ENCODE peak calls at places on chromosomes 13 and 19, in five cellular contexts. I is neuronal stem cell, J is endodermal cell, F is heart right ventricle, W is ascending aorta. X is an unnamed sample.
A peak's percentile ranks its signal among the peaks of the same experiment; 100 is the strongest.

GRCh38 chr13:33050161-33050560 is 33.9 kb downstream of the KL start:
- DNase-seq in I (no peak), J (no peak), F (no peak), W (no peak), X (no peak)

GRCh38 chr13:20182231-20182846 is 10.4 kb downstream of the GJB2 start:
- DNase-seq in I (peak; percentile 74), J (peak; percentile 82), F (no peak), W (no peak), X (peak; percentile 69)

GRCh38 chr19:8307400-8307964 is 676 bp downstream of the CD320 start:
- DNase-seq in I (no peak), J (peak; percentile 68), F (no peak), W (no peak), X (no peak)

GRCh38 chr13:51684076-51684475 is 99.8 kb downstream of the WDFY2 start:
- DNase-seq in I (no peak), J (no peak), F (no peak), W (no peak), X (no peak)

GRCh38 chr19:27746691-27747380 is 1466.1 kb downstream of the UQCRFS1 start:
- DNase-seq in I (no peak), J (peak; percentile 87), F (peak; percentile 56), W (no peak), X (no peak)

GRCh38 chr19:9570255-9570654 is 14.0 kb downstream of the ZNF121 start:
- DNase-seq in I (no peak), J (no peak), F (no peak), W (no peak), X (no peak)

GRCh38 chr13:76656496-76656895 is 229.7 kb downstream of the KCTD12 start:
- DNase-seq in I (no peak), J (no peak), F (no peak), W (no peak), X (no peak)

GRCh38 chr19:8578642-8579265 is 1.5 kb upstream of the MYO1F start:
- DNase-seq in I (peak; percentile 76), J (peak; percentile 95), F (peak; percentile 77), W (peak; percentile 49), X (peak; percentile 87)

GRCh38 chr13:24709186-24709913 is 29.1 kb downstream of the ATP12A start:
- DNase-seq in I (no peak), J (no peak), F (no peak), W (peak; percentile 13), X (no peak)

GRCh38 chr13:43023244-43023931 is at the start of gene DNAJC15:
- DNase-seq in I (peak; percentile 33), J (peak; percentile 86), F (peak; percentile 86), W (peak; percentile 36), X (no peak)

GRCh38 chr19:38731654-38732301 is 12.5 kb downstream of the CAPN12 start:
- DNase-seq in I (no peak), J (peak; percentile 49), F (no peak), W (no peak), X (no peak)

GRCh38 chr13:44402902-44403719 is 29.5 kb downstream of the SERP2 start:
- DNase-seq in I (no peak), J (peak; percentile 69), F (no peak), W (no peak), X (no peak)

GRCh38 chr19:41321600-41322270 is 11.8 kb downstream of the CCDC97 start:
- DNase-seq in I (peak; percentile 51), J (peak; percentile 91), F (no peak), W (no peak), X (peak; percentile 25)

GRCh38 chr19:47475460-47475859 is 3.8 kb upstream of the SLC8A2 start:
- DNase-seq in I (no peak), J (no peak), F (no peak), W (no peak), X (no peak)

GRCh38 chr19:47471381-47471732 is 336 bp downstream of the SLC8A2 start:
- DNase-seq in I (no peak), J (no peak), F (no peak), W (no peak), X (no peak)

GRCh38 chr19:47470447-47471195 is 1.1 kb downstream of the SLC8A2 start:
- DNase-seq in I (no peak), J (no peak), F (no peak), W (no peak), X (no peak)

GRCh38 chr19:47471733-47472457 is at the start of gene SLC8A2:
- DNase-seq in I (peak; percentile 94), J (peak; percentile 97), F (peak; percentile 64), W (peak; percentile 43), X (peak; percentile 91)

GRCh38 chr19:47473336-47473735 is 1.6 kb upstream of the SLC8A2 start:
- DNase-seq in I (no peak), J (no peak), F (no peak), W (no peak), X (no peak)
- H3K27me3 ChIP-seq in I (peaks cover 3% of the 10 kb centered on the region), J (peaks cover 5% of the 10 kb centered on the region), F (peaks cover 41% of the 10 kb centered on the region), W (no peaks in the 10 kb centered on the region), X (peaks cover 32% of the 10 kb centered on the region)

GRCh38 chr19:18646535-18647370 is 9.9 kb downstream of the KLHL26 start:
- DNase-seq in I (no peak), J (no peak), F (no peak), W (no peak), X (no peak)
- H3K4me1 ChIP-seq in I (peaks cover 33% of the 10 kb centered on the region), J (peaks cover 23% of the 10 kb centered on the region), F (peaks cover 27% of the 10 kb centered on the region), W (peaks cover 18% of the 10 kb centered on the region), X (no peaks in the 10 kb centered on the region)

GRCh38 chr19:13882419-13882795 is 5.5 kb downstream of the NANOS3 start:
- DNase-seq in I (no peak), J (no peak), F (no peak), W (no peak), X (no peak)

GRCh38 chr19:13881692-13882418 is 4.9 kb downstream of the NANOS3 start:
- DNase-seq in I (no peak), J (no peak), F (peak; percentile 44), W (no peak), X (no peak)

GRCh38 chr19:13881231-13881691 is 4.3 kb downstream of the NANOS3 start:
- DNase-seq in I (no peak), J (peak; percentile 85), F (no peak), W (no peak), X (no peak)

GRCh38 chr19:13882841-13883240 is 5.9 kb downstream of the NANOS3 start:
- DNase-seq in I (no peak), J (no peak), F (no peak), W (no peak), X (no peak)

DNA sequence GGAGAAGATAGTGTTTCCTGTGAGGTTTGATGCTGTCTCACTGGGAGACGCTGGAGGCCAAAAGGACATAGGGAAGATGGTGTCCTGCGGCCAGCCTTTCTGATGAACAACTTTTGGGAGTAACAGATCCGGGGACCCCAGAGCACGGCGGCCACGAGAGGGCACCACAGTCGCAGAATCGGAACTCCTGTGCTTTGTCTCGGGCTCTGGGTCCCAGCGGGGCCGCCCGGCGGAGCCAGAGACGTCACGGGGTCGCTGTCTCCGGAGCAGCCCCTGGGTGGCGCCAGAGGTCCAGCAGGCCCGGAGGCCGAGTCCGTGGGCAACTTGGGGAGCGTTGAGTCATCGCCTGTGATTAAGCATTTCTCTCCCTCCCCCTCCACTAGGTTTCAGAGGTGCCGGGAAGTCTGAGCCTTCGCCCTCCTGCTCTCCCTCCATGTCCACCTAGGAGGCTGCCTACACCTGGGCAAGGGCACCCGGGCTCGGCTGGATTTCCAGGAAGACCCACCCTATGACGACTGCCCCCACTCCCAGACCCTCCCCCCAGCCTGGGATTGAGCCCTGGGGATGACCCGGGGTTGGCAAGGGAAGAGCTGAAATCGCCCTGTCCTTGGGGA is 3.2 kb downstream of the NANOS3 start:
- DNase-seq in I (peak; percentile 86), J (peak; percentile 99), F (peak; percentile 99), W (peak; percentile 92), X (peak; percentile 98)
- H3K4me3 ChIP-seq in I (no peak overlapping the region), J (no peak overlapping the region), F (peak overlapping the region; percentile 22), W (peak overlapping the region; percentile 53), X (peak overlapping the region; percentile 11)

GRCh38 chr19:16773939-16774338 is 54.3 kb downstream of the NWD1 start:
- DNase-seq in I (no peak), J (no peak), F (no peak), W (no peak), X (no peak)
- H3K27me3 ChIP-seq in I (no peaks in the 10 kb centered on the region), J (no peaks in the 10 kb centered on the region), F (no peaks in the 10 kb centered on the region), W (no peaks in the 10 kb centered on the region), X (no peaks in the 10 kb centered on the region)

GRCh38 chr19:2277138-2277537 is 4.8 kb downstream of the PEAK3 start:
- DNase-seq in I (no peak), J (no peak), F (no peak), W (no peak), X (no peak)
- H3K4me1 ChIP-seq in I (peaks cover 8% of the 10 kb centered on the region), J (peaks cover 3% of the 10 kb centered on the region), F (peaks cover 43% of the 10 kb centered on the region), W (peaks cover 15% of the 10 kb centered on the region), X (peaks cover 11% of the 10 kb centered on the region)

DNA sequence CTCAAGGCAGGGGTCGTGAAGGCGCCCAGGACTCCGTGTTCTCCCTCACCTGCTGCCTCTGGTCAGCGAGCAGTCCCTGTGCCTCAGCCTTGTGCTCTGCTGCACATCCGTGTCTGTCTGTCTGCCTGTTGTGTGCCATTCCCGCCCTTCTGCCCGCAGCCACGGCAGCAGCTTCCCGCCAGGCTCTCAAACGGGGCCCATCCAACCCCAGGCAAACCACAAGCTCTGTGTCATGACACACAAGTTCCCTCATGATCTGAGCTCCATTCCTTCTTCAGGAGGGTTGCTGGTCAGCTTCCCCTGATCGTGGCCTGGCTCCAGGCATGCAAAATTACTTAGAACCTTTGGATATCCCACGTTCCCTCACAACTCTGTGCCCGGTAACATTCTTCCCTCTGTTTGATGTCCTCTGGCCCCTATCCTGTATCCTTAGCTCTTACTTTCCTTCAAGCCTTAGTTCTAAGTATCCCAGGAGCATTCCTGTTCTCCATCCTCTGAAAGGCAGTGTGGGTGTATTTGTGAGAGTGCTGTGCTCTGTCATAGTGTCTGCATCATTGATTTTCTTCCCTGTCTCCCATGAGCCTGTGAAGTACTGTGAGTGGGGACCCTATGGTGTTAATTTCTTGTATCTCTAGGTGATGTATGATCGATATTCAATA is 3.2 kb downstream of the GPR183 start:
- DNase-seq in I (no peak), J (no peak), F (no peak), W (no peak), X (no peak)
- H3K4me3 ChIP-seq in I (no peak overlapping the region), J (no peak overlapping the region), F (no peak overlapping the region), W (peak overlapping the region; percentile 50), X (no peak overlapping the region)

X was measured in HAP-1.